ENCODE peak calls at places on chromosomes 3 and 15, in four cellular contexts. One of them, this sample, is unnamed. For H3K4me1, the result is how much of the 10 kb centered on the place peaks cover.

GRCh38 chr3:81916890-81917289 is 155.4 kb upstream of the GBE1 start:
- DNase-seq in HepG2: no peak
- DNase-seq in K562: no peak
- DNase-seq in GM12878: no peak
- DNase-seq in this sample: no peak

GRCh38 chr15:68223171-68223570 is 6.4 kb downstream of the CLN6 start:
- DNase-seq in K562: no peak
- DNase-seq in GM12878: no peak
- DNase-seq in HepG2: no peak
- DNase-seq in this sample: no peak

GRCh38 chr15:32717290-32718081 is at the start of gene GREM1:
- DNase-seq in GM12878: no peak
- DNase-seq in HepG2: no peak
- DNase-seq in K562: no peak
- DNase-seq in this sample: no peak

GRCh38 chr15:36177590-36178281 is 401.7 kb upstream of the CDIN1 start:
- DNase-seq in K562: no peak
- DNase-seq in HepG2: no peak
- DNase-seq in GM12878: no peak
- DNase-seq in this sample: no peak

GRCh38 chr3:170471149-170471548 is 52.5 kb downstream of the CLDN11 start:
- DNase-seq in HepG2: no peak
- DNase-seq in K562: no peak
- DNase-seq in GM12878: no peak
- DNase-seq in this sample: no peak

GRCh38 chr3:112456147-112456546 is 43.1 kb downstream of the BTLA start:
- DNase-seq in K562: no peak
- DNase-seq in GM12878: no peak
- DNase-seq in HepG2: no peak
- DNase-seq in this sample: no peak

GRCh38 chr3:39668420-39668819 is 141.0 kb upstream of the MYRIP start:
- DNase-seq in K562: peak
- DNase-seq in GM12878: no peak
- DNase-seq in HepG2: peak
- DNase-seq in this sample: peak

GRCh38 chr15:73838795-73839565 is 34.4 kb upstream of the TBC1D21 start:
- DNase-seq in HepG2: no peak
- DNase-seq in K562: no peak
- DNase-seq in GM12878: no peak
- DNase-seq in this sample: no peak

GRCh38 chr15:39585394-39585841 is 4.5 kb downstream of the THBS1 start:
- DNase-seq in K562: no peak
- DNase-seq in HepG2: no peak
- DNase-seq in GM12878: no peak
- DNase-seq in this sample: peak

GRCh38 chr15:62966294-62966693 is 76.3 kb upstream of the TPM1 start:
- DNase-seq in K562: no peak
- DNase-seq in GM12878: no peak
- DNase-seq in HepG2: no peak
- DNase-seq in this sample: no peak

GRCh38 chr15:31360843-31361763 is 34.5 kb downstream of the KLF13 start:
- DNase-seq in HepG2: no peak
- DNase-seq in K562: no peak
- DNase-seq in GM12878: no peak
- DNase-seq in this sample: no peak

GRCh38 chr3:13091898-13092620 is 18.8 kb upstream of the IQSEC1 start:
- DNase-seq in GM12878: no peak
- DNase-seq in K562: peak
- DNase-seq in HepG2: peak
- DNase-seq in this sample: peak

GRCh38 chr15:74907277-74907870 is 723 bp upstream of the FAM219B start:
- DNase-seq in HepG2: no peak
- DNase-seq in K562: peak
- DNase-seq in GM12878: no peak
- DNase-seq in this sample: no peak

GRCh38 chr15:90103669-90104329 is 1.5 kb upstream of the IDH2 start:
- DNase-seq in GM12878: no peak
- DNase-seq in K562: no peak
- DNase-seq in HepG2: peak
- DNase-seq in this sample: no peak

GRCh38 chr3:129470861-129471260 is 30.8 kb downstream of the IFT122 start:
- DNase-seq in K562: no peak
- DNase-seq in HepG2: no peak
- DNase-seq in GM12878: no peak
- DNase-seq in this sample: no peak

GRCh38 chr3:61560452-61561373 is 658 bp upstream of the PTPRG start:
- DNase-seq in HepG2: peak
- DNase-seq in K562: no peak
- DNase-seq in GM12878: no peak
- DNase-seq in this sample: peak

DNA sequence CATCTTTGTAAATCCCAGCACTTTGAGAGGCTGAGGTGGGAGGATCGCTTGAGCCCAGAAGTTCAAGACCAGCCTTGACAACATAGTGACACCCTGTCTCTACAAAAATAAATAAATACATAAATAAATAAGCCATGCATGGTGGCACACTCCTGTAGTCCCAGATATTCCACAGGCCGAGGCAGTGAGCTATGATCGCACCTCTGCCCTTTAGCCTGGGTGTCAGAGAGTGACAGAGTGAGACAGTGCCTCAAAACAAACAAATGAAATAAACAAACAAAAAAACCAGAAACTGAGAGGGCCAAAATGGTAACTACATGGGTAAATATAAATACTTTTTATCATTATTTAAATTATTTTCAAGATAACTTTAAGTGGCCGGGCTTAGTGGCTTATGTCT is 445.4 kb downstream of the ZIC1 start:
- DNase-seq in K562: no peak
- DNase-seq in GM12878: no peak
- DNase-seq in HepG2: no peak
- DNase-seq in this sample: no peak
- TF ChIP-seq POLR2AphosphoS5 in K562: no peak
- TF ChIP-seq POLR2AphosphoS5 in GM12878: no peak
- TF ChIP-seq POLR2AphosphoS5 in HepG2: no peak
- TF ChIP-seq POLR2AphosphoS5 in this sample: no peak

GRCh38 chr3:185270262-185270955 is 16.6 kb upstream of the EHHADH start:
- DNase-seq in HepG2: peak
- DNase-seq in GM12878: no peak
- DNase-seq in K562: peak
- DNase-seq in this sample: peak
- TF ChIP-seq MYC in HepG2: no peak
- TF ChIP-seq MYC in GM12878: no peak
- TF ChIP-seq MYC in K562: no peak
- TF ChIP-seq MYC in this sample: no peak

GRCh38 chr3:178772746-178773145 is 236.5 kb downstream of the KCNMB2 start:
- DNase-seq in HepG2: no peak
- DNase-seq in GM12878: no peak
- DNase-seq in K562: no peak
- DNase-seq in this sample: no peak
- H3K4me1 ChIP-seq in HepG2: under half
- H3K4me1 ChIP-seq in GM12878: under half
- H3K4me1 ChIP-seq in K562: under half
- H3K4me1 ChIP-seq in this sample: under half

GRCh38 chr3:11718582-11719405 is 75.1 kb upstream of the VGLL4 start:
- DNase-seq in K562: no peak
- DNase-seq in GM12878: no peak
- DNase-seq in HepG2: peak
- DNase-seq in this sample: peak

GRCh38 chr3:11721114-11721440 is 77.4 kb upstream of the VGLL4 start:
- DNase-seq in K562: no peak
- DNase-seq in HepG2: no peak
- DNase-seq in GM12878: no peak
- DNase-seq in this sample: no peak

GRCh38 chr3:11717768-11718581 is 74.3 kb upstream of the VGLL4 start:
- DNase-seq in K562: no peak
- DNase-seq in GM12878: no peak
- DNase-seq in HepG2: peak
- DNase-seq in this sample: peak

GRCh38 chr3:11719406-11720219 is 75.9 kb upstream of the VGLL4 start:
- DNase-seq in HepG2: peak
- DNase-seq in K562: peak
- DNase-seq in GM12878: no peak
- DNase-seq in this sample: peak

GRCh38 chr3:11720220-11721113 is 76.8 kb upstream of the VGLL4 start:
- DNase-seq in K562: peak
- DNase-seq in HepG2: peak
- DNase-seq in GM12878: no peak
- DNase-seq in this sample: peak
- TF ChIP-seq POLR2AphosphoS5 in K562: no peak
- TF ChIP-seq POLR2AphosphoS5 in HepG2: no peak
- TF ChIP-seq POLR2AphosphoS5 in GM12878: no peak
- TF ChIP-seq POLR2AphosphoS5 in this sample: no peak

GRCh38 chr3:14283821-14284438 is 105.3 kb downstream of the LSM3 start:
- DNase-seq in HepG2: no peak
- DNase-seq in GM12878: no peak
- DNase-seq in K562: no peak
- DNase-seq in this sample: no peak

GRCh38 chr3:14283092-14283820 is 104.6 kb downstream of the LSM3 start:
- DNase-seq in GM12878: no peak
- DNase-seq in K562: no peak
- DNase-seq in HepG2: no peak
- DNase-seq in this sample: no peak

GRCh38 chr3:14282001-14282705 is 103.5 kb downstream of the LSM3 start:
- DNase-seq in HepG2: no peak
- DNase-seq in K562: no peak
- DNase-seq in GM12878: no peak
- DNase-seq in this sample: no peak

GRCh38 chr3:14281053-14281452 is 102.4 kb downstream of the LSM3 start:
- DNase-seq in GM12878: no peak
- DNase-seq in HepG2: no peak
- DNase-seq in K562: no peak
- DNase-seq in this sample: no peak

DNA sequence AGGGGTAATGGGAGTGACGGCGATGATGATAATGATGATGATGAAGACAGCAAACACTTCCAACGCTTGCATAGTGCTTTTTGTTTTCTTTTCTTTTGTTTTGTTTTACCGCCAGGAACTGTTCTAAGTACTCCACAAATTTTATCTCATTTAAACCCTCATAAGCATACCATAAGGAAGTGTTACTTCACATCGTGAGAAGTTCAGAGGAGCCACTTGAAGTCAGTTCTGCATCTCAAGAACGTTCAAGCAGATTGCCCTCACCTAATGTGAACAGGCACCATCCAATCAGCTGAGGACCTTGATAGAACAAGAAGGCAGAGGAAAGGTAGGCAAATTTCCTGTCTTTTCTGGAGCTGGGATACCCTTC is 104.1 kb downstream of the LSM3 start:
- DNase-seq in K562: no peak
- DNase-seq in HepG2: no peak
- DNase-seq in GM12878: no peak
- DNase-seq in this sample: no peak
- TF ChIP-seq MYC in K562: no peak
- TF ChIP-seq MYC in HepG2: no peak
- TF ChIP-seq MYC in GM12878: no peak
- TF ChIP-seq MYC in this sample: no peak

GRCh38 chr15:92829875-92830274 is 70.2 kb upstream of the CHD2 start:
- DNase-seq in GM12878: no peak
- DNase-seq in HepG2: no peak
- DNase-seq in K562: no peak
- DNase-seq in this sample: no peak
- H3K4me1 ChIP-seq in GM12878: under half
- H3K4me1 ChIP-seq in HepG2: under half
- H3K4me1 ChIP-seq in K562: under half
- H3K4me1 ChIP-seq in this sample: under half

DNA sequence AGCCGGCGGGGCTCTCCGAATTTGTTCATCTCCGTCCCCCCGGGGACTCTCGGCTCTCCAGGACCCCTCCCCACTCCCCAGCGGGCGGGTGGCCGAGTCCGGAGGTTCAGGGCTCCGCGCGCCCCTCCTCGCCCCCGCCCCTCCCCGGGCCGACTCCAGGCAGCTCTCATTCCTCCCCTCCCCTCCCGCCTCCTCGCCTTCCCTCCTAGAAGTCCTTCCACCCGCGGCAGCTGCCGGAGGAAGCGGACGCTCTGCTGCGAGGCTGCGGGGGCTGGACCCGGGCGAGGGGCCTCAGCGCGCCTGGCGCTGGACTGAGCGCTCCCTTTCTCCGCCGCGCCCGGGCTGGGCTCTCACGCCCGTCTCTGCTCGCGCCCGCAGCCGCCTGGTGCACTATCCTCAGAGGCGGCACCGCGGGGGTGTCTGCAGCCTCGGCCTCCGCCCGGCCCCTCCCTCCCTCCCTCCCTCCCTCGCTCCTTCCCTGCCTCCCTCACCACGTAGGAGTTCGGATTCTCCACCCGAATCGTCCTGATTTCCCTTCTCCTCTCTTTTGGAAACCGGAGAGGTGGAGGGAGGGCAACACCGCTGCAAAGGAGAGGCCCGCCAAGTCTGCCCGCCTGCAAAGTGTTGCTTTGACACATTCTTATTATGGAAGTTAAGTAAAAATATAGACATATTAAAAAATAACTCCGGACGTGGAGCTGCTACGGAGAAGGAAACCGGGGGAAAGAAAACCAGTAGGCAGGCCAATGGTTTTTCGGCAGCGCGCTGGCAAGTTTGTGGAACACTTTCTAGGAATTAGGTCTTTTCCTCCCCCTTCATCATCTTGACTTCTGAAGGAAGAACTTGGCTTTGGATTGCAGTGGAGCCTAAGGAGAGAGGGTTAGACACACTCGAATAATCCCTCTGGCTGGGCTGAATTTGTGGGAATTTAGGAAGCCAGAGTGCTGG is at the start of gene ROBO2:
- DNase-seq in K562: peak
- DNase-seq in HepG2: no peak
- DNase-seq in GM12878: no peak
- DNase-seq in this sample: no peak
- TF ChIP-seq POLR2AphosphoS5 in K562: no peak
- TF ChIP-seq POLR2AphosphoS5 in HepG2: no peak
- TF ChIP-seq POLR2AphosphoS5 in GM12878: no peak
- TF ChIP-seq POLR2AphosphoS5 in this sample: no peak

This sample was measured in endothelial cell of umbilical vein.